ENCODE peak calls at places on chromosome 11, in ten cellular contexts. B, Z, I, F, O, S, Y, G, W and V are unnamed samples.
A peak's percentile ranks its signal among the peaks of the same experiment; 100 is the strongest.

GRCh38 chr11:122755409-122755808 is 82.9 kb upstream of the CRTAM start:
- DNase-seq in B (no peak), Z (no peak), I (no peak), F (no peak), O (no peak), S (no peak), Y (peak; percentile 62), G (no peak), W (no peak), V (no peak)

GRCh38 chr11:69497221-69497787 is 15.8 kb downstream of the LINC01488 start:
- DNase-seq in B (peak; percentile 10), Z (peak; percentile 60), I (peak; percentile 94), F (no peak), O (peak; percentile 87), S (no peak), Y (peak; percentile 98), G (peak; percentile 91), W (peak; percentile 9), V (peak; percentile 81)

GRCh38 chr11:61971177-61972111 is 4.0 kb upstream of the FTH1 start:
- DNase-seq in B (peak; percentile 84), Z (peak; percentile 100), I (peak; percentile 100), F (peak; percentile 36), O (peak; percentile 98), S (no peak), Y (peak; percentile 100), G (peak; percentile 97), W (peak; percentile 97), V (peak; percentile 96)

GRCh38 chr11:132346558-132347148 is 976.2 kb downstream of the NTM start:
- DNase-seq in B (no peak), Z (no peak), I (no peak), F (no peak), O (no peak), S (no peak), Y (no peak), G (no peak), W (no peak), V (no peak)

GRCh38 chr11:119592642-119593041 is 136.4 kb downstream of the NECTIN1 start:
- DNase-seq in B (no peak), Z (no peak), I (peak; percentile 26), F (no peak), O (peak; percentile 56), S (no peak), Y (peak; percentile 34), G (no peak), W (no peak), V (no peak)

GRCh38 chr11:47998733-47999359 is 18.5 kb downstream of the PTPRJ start:
- DNase-seq in B (no peak), Z (no peak), I (no peak), F (no peak), O (no peak), S (no peak), Y (no peak), G (no peak), W (no peak), V (no peak)

GRCh38 chr11:120134106-120134930 is 3.6 kb downstream of the TRIM29 start:
- DNase-seq in B (no peak), Z (peak; percentile 11), I (no peak), F (no peak), O (no peak), S (no peak), Y (no peak), G (no peak), W (no peak), V (no peak)

GRCh38 chr11:37817727-37818270 is 1219.8 kb upstream of the RAG2 start:
- DNase-seq in B (no peak), Z (no peak), I (no peak), F (no peak), O (no peak), S (no peak), Y (no peak), G (no peak), W (no peak), V (no peak)

GRCh38 chr11:47394322-47395224 is 13.8 kb upstream of the SLC39A13 start:
- DNase-seq in B (no peak), Z (no peak), I (no peak), F (peak; percentile 39), O (peak; percentile 53), S (peak; percentile 31), Y (peak; percentile 90), G (peak; percentile 89), W (no peak), V (no peak)

GRCh38 chr11:128714121-128714520 is 20.2 kb downstream of the FLI1 start:
- DNase-seq in B (no peak), Z (no peak), I (no peak), F (no peak), O (no peak), S (no peak), Y (no peak), G (no peak), W (no peak), V (no peak)
- H3K4me1 ChIP-seq in B (peaks cover 18% of the 10 kb centered on the region), Z (peaks cover 60% of the 10 kb centered on the region), I (peaks cover 17% of the 10 kb centered on the region), F (peaks cover 100% of the 10 kb centered on the region), O (peaks cover 24% of the 10 kb centered on the region), S (peaks cover 93% of the 10 kb centered on the region), Y (peaks cover 10% of the 10 kb centered on the region), G (peaks cover 71% of the 10 kb centered on the region), W (peaks cover 19% of the 10 kb centered on the region), V (peaks cover 4% of the 10 kb centered on the region)

DNA sequence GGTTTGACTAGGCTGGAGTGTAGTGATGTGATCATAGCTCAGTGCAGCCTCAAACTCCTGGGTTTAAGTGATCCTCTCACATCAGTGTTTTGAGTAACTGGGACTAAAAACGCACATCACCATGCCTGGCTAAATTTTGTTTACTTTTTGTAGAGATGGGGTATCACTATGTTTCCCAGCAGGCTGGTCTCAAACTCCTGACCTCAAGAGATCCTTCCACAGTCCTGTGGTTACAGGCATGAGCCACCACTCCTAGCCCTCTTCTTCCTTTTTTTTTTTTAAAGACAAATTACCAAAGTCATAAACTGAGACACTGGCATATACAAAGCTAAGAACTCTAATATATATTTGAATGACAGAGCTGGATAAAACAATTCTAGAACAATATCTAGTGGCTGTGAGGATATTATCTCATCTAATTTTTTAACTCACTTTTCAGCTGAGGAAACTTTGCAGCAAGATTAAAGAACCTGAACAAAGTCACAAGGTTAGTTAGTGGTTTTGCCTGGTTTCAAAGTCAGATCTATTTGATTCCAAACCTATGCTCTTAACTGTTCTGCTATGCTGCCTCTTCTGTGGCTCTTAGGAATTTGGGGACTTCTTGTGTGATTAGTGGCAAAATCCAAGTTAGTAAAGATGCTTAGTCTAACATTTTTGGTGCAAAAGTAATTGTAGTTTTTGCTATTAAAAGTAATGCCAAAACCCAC is 95.3 kb upstream of the RAG2 start:
- DNase-seq in B (no peak), Z (no peak), I (no peak), F (no peak), O (no peak), S (no peak), Y (no peak), G (no peak), W (no peak), V (no peak)
- H3K4me1 ChIP-seq in B (no peaks in the 10 kb centered on the region), Z (no peaks in the 10 kb centered on the region), I (no peaks in the 10 kb centered on the region), F (no peaks in the 10 kb centered on the region), O (no peaks in the 10 kb centered on the region), S (no peaks in the 10 kb centered on the region), Y (no peaks in the 10 kb centered on the region), G (no peaks in the 10 kb centered on the region), W (no peaks in the 10 kb centered on the region), V (no peaks in the 10 kb centered on the region)

DNA sequence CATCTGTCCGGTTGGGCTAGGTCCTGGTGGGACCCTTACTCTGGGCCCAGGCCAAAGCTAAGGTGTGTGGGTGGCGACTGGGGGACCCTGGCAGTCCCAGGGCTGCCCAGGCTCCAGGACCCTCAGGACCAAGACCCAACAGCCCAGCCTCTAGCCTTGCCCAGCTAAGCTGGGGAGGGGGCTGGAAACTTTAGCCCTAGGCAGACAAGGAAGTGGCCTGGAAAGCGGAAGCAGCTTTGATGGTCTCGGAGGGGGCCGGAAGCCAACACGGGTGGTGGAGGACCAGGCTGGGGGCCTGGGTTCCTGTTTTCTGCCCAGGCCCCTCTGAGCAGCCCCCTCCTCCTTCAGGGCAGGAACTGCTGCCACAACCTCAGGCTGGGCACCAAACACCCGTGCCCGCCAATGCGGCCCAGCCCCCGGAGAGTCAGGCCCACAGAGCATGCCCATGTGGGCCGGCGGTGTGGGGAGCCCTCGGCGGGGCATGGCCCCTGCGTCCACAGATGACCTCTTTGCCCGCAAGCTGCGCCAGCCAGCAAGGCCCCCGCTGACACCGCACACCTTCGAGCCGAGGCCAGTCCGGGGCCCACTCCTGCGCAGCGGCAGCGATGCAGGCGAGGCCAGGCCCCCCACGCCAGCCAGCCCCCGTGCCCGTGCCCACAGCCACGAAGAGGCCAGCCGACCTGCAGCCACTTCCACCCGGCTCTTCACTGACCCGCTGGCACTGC is 2.7 kb downstream of the SIPA1 start:
- DNase-seq in B (no peak), Z (no peak), I (no peak), F (peak; percentile 40), O (peak; percentile 59), S (peak; percentile 43), Y (no peak), G (peak; percentile 85), W (no peak), V (no peak)
- H3K4me1 ChIP-seq in B (peaks cover 6% of the 10 kb centered on the region), Z (peaks cover 48% of the 10 kb centered on the region), I (peaks cover 23% of the 10 kb centered on the region), F (peaks cover 72% of the 10 kb centered on the region), O (peaks cover 8% of the 10 kb centered on the region), S (peaks cover 65% of the 10 kb centered on the region), Y (peaks cover 11% of the 10 kb centered on the region), G (peaks cover 55% of the 10 kb centered on the region), W (peaks cover 17% of the 10 kb centered on the region), V (peaks cover 38% of the 10 kb centered on the region)

DNA sequence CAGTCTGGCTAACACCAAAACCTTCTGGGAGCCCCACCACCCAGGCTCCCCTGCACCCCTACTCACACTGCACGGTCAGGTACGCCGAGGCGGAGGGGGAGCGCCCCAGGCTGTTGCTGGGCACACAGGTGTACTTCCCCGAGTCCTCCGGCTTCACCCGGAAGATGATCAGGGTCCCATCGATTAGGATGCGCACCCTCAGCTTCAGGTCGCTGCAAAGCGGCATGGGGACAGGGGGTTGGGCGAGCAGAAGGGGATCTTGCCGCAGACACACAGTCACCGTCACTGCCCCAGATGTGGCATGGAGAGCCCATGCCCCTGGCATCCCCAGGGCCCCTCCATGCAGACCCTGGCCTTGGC is 21.2 kb downstream of the IGSF9B start:
- DNase-seq in B (no peak), Z (no peak), I (no peak), F (no peak), O (no peak), S (no peak), Y (no peak), G (peak; percentile 33), W (no peak), V (no peak)
- H3K4me1 ChIP-seq in B (no peaks in the 10 kb centered on the region), Z (no peaks in the 10 kb centered on the region), I (no peaks in the 10 kb centered on the region), F (no peaks in the 10 kb centered on the region), O (no peaks in the 10 kb centered on the region), S (no peaks in the 10 kb centered on the region), Y (no peaks in the 10 kb centered on the region), G (peaks cover 20% of the 10 kb centered on the region), W (no peaks in the 10 kb centered on the region), V (peaks cover 10% of the 10 kb centered on the region)

DNA sequence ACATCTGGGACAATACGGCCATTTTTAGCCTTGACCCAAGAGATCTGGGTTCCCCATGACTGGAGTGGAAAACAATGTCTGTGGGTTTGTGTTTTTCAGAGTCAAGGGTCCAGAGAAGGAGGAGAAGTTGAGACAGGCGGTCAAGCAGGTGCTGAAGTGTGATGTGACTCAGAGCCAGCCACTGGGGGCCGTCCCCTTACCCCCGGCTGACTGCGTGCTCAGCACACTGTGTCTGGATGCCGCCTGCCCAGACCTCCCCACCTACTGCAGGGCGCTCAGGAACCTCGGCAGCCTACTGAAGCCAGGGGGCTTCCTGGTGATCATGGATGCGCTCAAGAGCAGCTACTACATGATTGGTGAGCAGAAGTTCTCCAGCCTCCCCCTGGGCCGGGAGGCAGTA is 15.7 kb downstream of the NNMT start:
- DNase-seq in B (no peak), Z (no peak), I (no peak), F (no peak), O (no peak), S (no peak), Y (peak; percentile 14), G (no peak), W (no peak), V (no peak)
- H3K4me1 ChIP-seq in B (no peaks in the 10 kb centered on the region), Z (peaks cover 8% of the 10 kb centered on the region), I (peaks cover 11% of the 10 kb centered on the region), F (peaks cover 14% of the 10 kb centered on the region), O (peaks cover 3% of the 10 kb centered on the region), S (peaks cover 17% of the 10 kb centered on the region), Y (no peaks in the 10 kb centered on the region), G (peaks cover 18% of the 10 kb centered on the region), W (peaks cover 16% of the 10 kb centered on the region), V (peaks cover 3% of the 10 kb centered on the region)